ENCODE peak calls at places on chromosomes 11 and 22, in eight cellular contexts. One of them, this sample, is unnamed.

GRCh38 chr11:9092846-9093778 is 1.7 kb upstream of the SCUBE2 start:
- DNase-seq in HEK293T: no peak
- DNase-seq in DMS79: no peak
- DNase-seq in iPS DF 6.9: no peak
- DNase-seq in NAMALWA: peak
- DNase-seq in NCI-H1417: peak
- DNase-seq in B cell: no peak
- DNase-seq in HTR-8/SVneo: no peak
- DNase-seq in this sample: no peak

GRCh38 chr11:101576536-101576935 is 7.3 kb downstream of the TRPC6 start:
- DNase-seq in HTR-8/SVneo: no peak
- DNase-seq in iPS DF 6.9: no peak
- DNase-seq in NAMALWA: no peak
- DNase-seq in NCI-H1417: no peak
- DNase-seq in HEK293T: no peak
- DNase-seq in B cell: no peak
- DNase-seq in DMS79: no peak
- DNase-seq in this sample: no peak

GRCh38 chr22:48960981-48961655 is 866.6 kb downstream of the BRD1 start:
- DNase-seq in NCI-H1417: no peak
- DNase-seq in HEK293T: no peak
- DNase-seq in iPS DF 6.9: no peak
- DNase-seq in HTR-8/SVneo: no peak
- DNase-seq in DMS79: no peak
- DNase-seq in B cell: no peak
- DNase-seq in NAMALWA: no peak
- DNase-seq in this sample: peak

GRCh38 chr11:74970852-74971395 is 17.8 kb upstream of the NEU3 start:
- DNase-seq in HEK293T: no peak
- DNase-seq in NAMALWA: no peak
- DNase-seq in NCI-H1417: no peak
- DNase-seq in HTR-8/SVneo: no peak
- DNase-seq in iPS DF 6.9: no peak
- DNase-seq in B cell: no peak
- DNase-seq in DMS79: no peak
- DNase-seq in this sample: no peak

GRCh38 chr22:17781319-17782031 is 7.2 kb upstream of the BID start:
- DNase-seq in DMS79: peak
- DNase-seq in iPS DF 6.9: no peak
- DNase-seq in HTR-8/SVneo: peak
- DNase-seq in HEK293T: no peak
- DNase-seq in NAMALWA: peak
- DNase-seq in NCI-H1417: no peak
- DNase-seq in B cell: peak
- DNase-seq in this sample: no peak

GRCh38 chr22:36998620-36999351 is 20.5 kb downstream of the TST start:
- DNase-seq in NAMALWA: no peak
- DNase-seq in iPS DF 6.9: no peak
- DNase-seq in NCI-H1417: no peak
- DNase-seq in HEK293T: no peak
- DNase-seq in HTR-8/SVneo: no peak
- DNase-seq in B cell: no peak
- DNase-seq in DMS79: no peak
- DNase-seq in this sample: no peak

GRCh38 chr22:34902335-34902734 is 163.6 kb upstream of the ISX start:
- DNase-seq in B cell: no peak
- DNase-seq in NCI-H1417: no peak
- DNase-seq in DMS79: no peak
- DNase-seq in HEK293T: no peak
- DNase-seq in NAMALWA: no peak
- DNase-seq in HTR-8/SVneo: no peak
- DNase-seq in iPS DF 6.9: no peak
- DNase-seq in this sample: no peak

GRCh38 chr11:1826552-1827094 is 8.2 kb upstream of the SYT8 start:
- DNase-seq in DMS79: no peak
- DNase-seq in NAMALWA: no peak
- DNase-seq in NCI-H1417: no peak
- DNase-seq in HTR-8/SVneo: no peak
- DNase-seq in iPS DF 6.9: no peak
- DNase-seq in HEK293T: no peak
- DNase-seq in B cell: no peak
- DNase-seq in this sample: peak

GRCh38 chr11:71913716-71914115 is 14.7 kb downstream of the XNDC1N start:
- DNase-seq in iPS DF 6.9: no peak
- DNase-seq in HEK293T: no peak
- DNase-seq in NCI-H1417: no peak
- DNase-seq in DMS79: no peak
- DNase-seq in B cell: no peak
- DNase-seq in HTR-8/SVneo: no peak
- DNase-seq in NAMALWA: no peak
- DNase-seq in this sample: no peak

GRCh38 chr11:2314525-2315394 is 12.9 kb downstream of the TSPAN32 start:
- DNase-seq in iPS DF 6.9: no peak
- DNase-seq in B cell: no peak
- DNase-seq in NCI-H1417: no peak
- DNase-seq in DMS79: peak
- DNase-seq in HEK293T: no peak
- DNase-seq in HTR-8/SVneo: peak
- DNase-seq in NAMALWA: no peak
- DNase-seq in this sample: peak

GRCh38 chr11:118174006-118174567 is 2.4 kb downstream of the SCN2B start:
- DNase-seq in NAMALWA: no peak
- DNase-seq in iPS DF 6.9: no peak
- DNase-seq in B cell: no peak
- DNase-seq in HTR-8/SVneo: no peak
- DNase-seq in DMS79: no peak
- DNase-seq in HEK293T: no peak
- DNase-seq in NCI-H1417: no peak
- DNase-seq in this sample: no peak

GRCh38 chr22:17606472-17606871 is 22.1 kb downstream of the ATP6V1E1 start:
- DNase-seq in iPS DF 6.9: no peak
- DNase-seq in HTR-8/SVneo: no peak
- DNase-seq in DMS79: no peak
- DNase-seq in NCI-H1417: no peak
- DNase-seq in B cell: no peak
- DNase-seq in HEK293T: no peak
- DNase-seq in NAMALWA: no peak
- DNase-seq in this sample: no peak

GRCh38 chr11:129803533-129803932 is 12.1 kb upstream of the TMEM45B start:
- DNase-seq in HEK293T: no peak
- DNase-seq in DMS79: no peak
- DNase-seq in B cell: no peak
- DNase-seq in HTR-8/SVneo: no peak
- DNase-seq in iPS DF 6.9: no peak
- DNase-seq in NAMALWA: no peak
- DNase-seq in NCI-H1417: no peak
- DNase-seq in this sample: no peak

GRCh38 chr22:47600281-47600680 is 837.8 kb downstream of the TBC1D22A start:
- DNase-seq in iPS DF 6.9: no peak
- DNase-seq in NCI-H1417: no peak
- DNase-seq in HTR-8/SVneo: no peak
- DNase-seq in NAMALWA: no peak
- DNase-seq in HEK293T: no peak
- DNase-seq in B cell: no peak
- DNase-seq in DMS79: no peak
- DNase-seq in this sample: peak

GRCh38 chr11:120183701-120184141 is 27.1 kb upstream of the OAF start:
- DNase-seq in iPS DF 6.9: no peak
- DNase-seq in B cell: no peak
- DNase-seq in HTR-8/SVneo: no peak
- DNase-seq in NAMALWA: no peak
- DNase-seq in DMS79: no peak
- DNase-seq in NCI-H1417: no peak
- DNase-seq in HEK293T: no peak
- DNase-seq in this sample: peak

GRCh38 chr22:35491908-35492380 is 48.7 kb upstream of the RASD2 start:
- DNase-seq in HTR-8/SVneo: no peak
- DNase-seq in DMS79: no peak
- DNase-seq in iPS DF 6.9: no peak
- DNase-seq in HEK293T: peak
- DNase-seq in NAMALWA: no peak
- DNase-seq in NCI-H1417: no peak
- DNase-seq in B cell: no peak
- DNase-seq in this sample: no peak

GRCh38 chr11:35615911-35616900 is 2.1 kb upstream of the FJX1 start:
- DNase-seq in HTR-8/SVneo: peak
- DNase-seq in HEK293T: no peak
- DNase-seq in B cell: peak
- DNase-seq in NCI-H1417: peak
- DNase-seq in DMS79: no peak
- DNase-seq in iPS DF 6.9: no peak
- DNase-seq in NAMALWA: peak
- DNase-seq in this sample: no peak

GRCh38 chr11:124920870-124921609 is 2.0 kb downstream of the HEPN1 start:
- DNase-seq in NAMALWA: no peak
- DNase-seq in B cell: peak
- DNase-seq in DMS79: no peak
- DNase-seq in HEK293T: peak
- DNase-seq in HTR-8/SVneo: no peak
- DNase-seq in NCI-H1417: no peak
- DNase-seq in iPS DF 6.9: peak
- DNase-seq in this sample: peak

GRCh38 chr11:100632970-100633452 is 54.1 kb upstream of the ARHGAP42 start:
- DNase-seq in DMS79: no peak
- DNase-seq in HTR-8/SVneo: no peak
- DNase-seq in NCI-H1417: peak
- DNase-seq in B cell: no peak
- DNase-seq in iPS DF 6.9: no peak
- DNase-seq in NAMALWA: no peak
- DNase-seq in HEK293T: peak
- DNase-seq in this sample: peak

GRCh38 chr11:64851831-64852337 is 7.4 kb upstream of the CDC42BPG start:
- DNase-seq in B cell: peak
- DNase-seq in HEK293T: no peak
- DNase-seq in DMS79: no peak
- DNase-seq in iPS DF 6.9: no peak
- DNase-seq in HTR-8/SVneo: no peak
- DNase-seq in NAMALWA: peak
- DNase-seq in NCI-H1417: no peak
- DNase-seq in this sample: no peak

GRCh38 chr11:2776351-2777061 is 76.7 kb upstream of the KCNQ1OT1 start:
- DNase-seq in DMS79: no peak
- DNase-seq in iPS DF 6.9: no peak
- DNase-seq in B cell: no peak
- DNase-seq in HEK293T: no peak
- DNase-seq in NAMALWA: no peak
- DNase-seq in HTR-8/SVneo: no peak
- DNase-seq in NCI-H1417: no peak
- DNase-seq in this sample: peak

GRCh38 chr22:48279465-48279765 is 1517.0 kb downstream of the TBC1D22A start:
- DNase-seq in HTR-8/SVneo: no peak
- DNase-seq in iPS DF 6.9: no peak
- DNase-seq in B cell: no peak
- DNase-seq in NCI-H1417: no peak
- DNase-seq in DMS79: no peak
- DNase-seq in HEK293T: no peak
- DNase-seq in NAMALWA: no peak
- DNase-seq in this sample: no peak

GRCh38 chr11:34811858-34812257 is 104.3 kb downstream of the APIP start:
- DNase-seq in B cell: no peak
- DNase-seq in NAMALWA: no peak
- DNase-seq in DMS79: no peak
- DNase-seq in HEK293T: no peak
- DNase-seq in iPS DF 6.9: no peak
- DNase-seq in HTR-8/SVneo: no peak
- DNase-seq in NCI-H1417: no peak
- DNase-seq in this sample: no peak

GRCh38 chr22:18146389-18146753 is 3.6 kb upstream of the USP18 start:
- DNase-seq in B cell: no peak
- DNase-seq in iPS DF 6.9: no peak
- DNase-seq in HEK293T: no peak
- DNase-seq in HTR-8/SVneo: no peak
- DNase-seq in DMS79: no peak
- DNase-seq in NCI-H1417: no peak
- DNase-seq in NAMALWA: no peak
- DNase-seq in this sample: no peak

GRCh38 chr11:33778682-33779081 is 4.4 kb upstream of the FBXO3 start:
- DNase-seq in B cell: no peak
- DNase-seq in DMS79: no peak
- DNase-seq in iPS DF 6.9: no peak
- DNase-seq in NAMALWA: no peak
- DNase-seq in NCI-H1417: peak
- DNase-seq in HTR-8/SVneo: no peak
- DNase-seq in HEK293T: peak
- DNase-seq in this sample: no peak

GRCh38 chr22:47209547-47210023 is 447.1 kb downstream of the TBC1D22A start:
- DNase-seq in NAMALWA: no peak
- DNase-seq in HTR-8/SVneo: no peak
- DNase-seq in B cell: no peak
- DNase-seq in HEK293T: no peak
- DNase-seq in iPS DF 6.9: no peak
- DNase-seq in DMS79: no peak
- DNase-seq in NCI-H1417: no peak
- DNase-seq in this sample: no peak

GRCh38 chr11:45322111-45322705 is 36.1 kb upstream of the SYT13 start:
- DNase-seq in HEK293T: no peak
- DNase-seq in NAMALWA: no peak
- DNase-seq in DMS79: no peak
- DNase-seq in iPS DF 6.9: no peak
- DNase-seq in HTR-8/SVneo: no peak
- DNase-seq in B cell: no peak
- DNase-seq in NCI-H1417: no peak
- DNase-seq in this sample: no peak

GRCh38 chr22:49838771-49839717 is 11.4 kb upstream of the BRD1 start:
- DNase-seq in DMS79: no peak
- DNase-seq in NCI-H1417: no peak
- DNase-seq in HTR-8/SVneo: no peak
- DNase-seq in B cell: peak
- DNase-seq in iPS DF 6.9: no peak
- DNase-seq in NAMALWA: no peak
- DNase-seq in HEK293T: peak
- DNase-seq in this sample: no peak

GRCh38 chr11:111777094-111778046 is 11.2 kb upstream of the PPP2R1B start:
- DNase-seq in HEK293T: peak
- DNase-seq in HTR-8/SVneo: peak
- DNase-seq in DMS79: peak
- DNase-seq in NCI-H1417: peak
- DNase-seq in NAMALWA: peak
- DNase-seq in iPS DF 6.9: peak
- DNase-seq in B cell: peak
- DNase-seq in this sample: no peak

GRCh38 chr11:23311986-23312940 is 452.0 kb upstream of the CCDC179 start:
- DNase-seq in iPS DF 6.9: peak
- DNase-seq in B cell: no peak
- DNase-seq in DMS79: peak
- DNase-seq in HTR-8/SVneo: no peak
- DNase-seq in NCI-H1417: peak
- DNase-seq in NAMALWA: no peak
- DNase-seq in HEK293T: no peak
- DNase-seq in this sample: no peak

GRCh38 chr11:7673724-7674434 is 579 bp upstream of the CYB5R2 start:
- DNase-seq in B cell: peak
- DNase-seq in NAMALWA: no peak
- DNase-seq in HEK293T: no peak
- DNase-seq in NCI-H1417: no peak
- DNase-seq in HTR-8/SVneo: no peak
- DNase-seq in DMS79: no peak
- DNase-seq in iPS DF 6.9: no peak
- DNase-seq in this sample: peak

GRCh38 chr11:65540290-65541092 is 15.6 kb downstream of the SCYL1 start:
- DNase-seq in iPS DF 6.9: no peak
- DNase-seq in HEK293T: peak
- DNase-seq in NCI-H1417: peak
- DNase-seq in HTR-8/SVneo: peak
- DNase-seq in NAMALWA: peak
- DNase-seq in DMS79: no peak
- DNase-seq in B cell: peak
- DNase-seq in this sample: peak

GRCh38 chr22:49768077-49768476 is 59.6 kb downstream of the BRD1 start:
- DNase-seq in DMS79: no peak
- DNase-seq in HTR-8/SVneo: no peak
- DNase-seq in HEK293T: no peak
- DNase-seq in NCI-H1417: no peak
- DNase-seq in iPS DF 6.9: no peak
- DNase-seq in B cell: no peak
- DNase-seq in NAMALWA: no peak
- DNase-seq in this sample: peak

GRCh38 chr11:91946397-91947090 is 278.1 kb upstream of the FAT3 start:
- DNase-seq in DMS79: no peak
- DNase-seq in NAMALWA: no peak
- DNase-seq in HEK293T: no peak
- DNase-seq in NCI-H1417: no peak
- DNase-seq in HTR-8/SVneo: no peak
- DNase-seq in B cell: no peak
- DNase-seq in iPS DF 6.9: no peak
- DNase-seq in this sample: no peak